ENCODE peak calls at places on chromosomes 7 and 10, in nine cellular contexts. One of them, this sample, is unnamed. For H3K27me3 and H3K4me1, the result is how much of the 10 kb centered on the place peaks cover.

GRCh38 chr7:114554781-114555537 is 140.3 kb downstream of the FOXP2 start:
- DNase-seq in PC-3: peak
- DNase-seq in heart left ventricle: no peak
- DNase-seq in CD8-positive, alpha-beta memory T cell: no peak
- DNase-seq in hepatocyte: no peak
- DNase-seq in right cardiac atrium: no peak
- DNase-seq in HepG2: no peak
- DNase-seq in aorta: no peak
- DNase-seq in uterus: no peak
- DNase-seq in this sample: peak

GRCh38 chr10:19958787-19959186 is 142.6 kb downstream of the PLXDC2 start:
- DNase-seq in hepatocyte: no peak
- DNase-seq in aorta: no peak
- DNase-seq in uterus: no peak
- DNase-seq in right cardiac atrium: no peak
- DNase-seq in CD8-positive, alpha-beta memory T cell: no peak
- DNase-seq in PC-3: no peak
- DNase-seq in HepG2: no peak
- DNase-seq in heart left ventricle: no peak
- DNase-seq in this sample: no peak

GRCh38 chr7:43674559-43675436 is 54.5 kb downstream of the COA1 start:
- DNase-seq in aorta: no peak
- DNase-seq in PC-3: peak
- DNase-seq in heart left ventricle: no peak
- DNase-seq in hepatocyte: peak
- DNase-seq in uterus: no peak
- DNase-seq in CD8-positive, alpha-beta memory T cell: no peak
- DNase-seq in right cardiac atrium: no peak
- DNase-seq in HepG2: peak
- DNase-seq in this sample: no peak

GRCh38 chr10:58951750-58952149 is 224.7 kb upstream of the PHYHIPL start:
- DNase-seq in HepG2: no peak
- DNase-seq in hepatocyte: peak
- DNase-seq in aorta: no peak
- DNase-seq in uterus: no peak
- DNase-seq in PC-3: peak
- DNase-seq in CD8-positive, alpha-beta memory T cell: no peak
- DNase-seq in right cardiac atrium: no peak
- DNase-seq in heart left ventricle: no peak
- DNase-seq in this sample: no peak

GRCh38 chr10:131803863-131804425 is 96.9 kb upstream of the PPP2R2D start:
- DNase-seq in HepG2: no peak
- DNase-seq in right cardiac atrium: no peak
- DNase-seq in aorta: no peak
- DNase-seq in hepatocyte: peak
- DNase-seq in CD8-positive, alpha-beta memory T cell: no peak
- DNase-seq in uterus: no peak
- DNase-seq in heart left ventricle: no peak
- DNase-seq in PC-3: no peak
- DNase-seq in this sample: no peak

GRCh38 chr7:134565643-134566136 is 16.8 kb downstream of the AKR1B15 start:
- DNase-seq in aorta: peak
- DNase-seq in CD8-positive, alpha-beta memory T cell: no peak
- DNase-seq in HepG2: no peak
- DNase-seq in hepatocyte: peak
- DNase-seq in uterus: no peak
- DNase-seq in PC-3: peak
- DNase-seq in right cardiac atrium: peak
- DNase-seq in heart left ventricle: no peak
- DNase-seq in this sample: no peak

GRCh38 chr7:31134246-31135188 is 82.4 kb downstream of the ADCYAP1R1 start:
- DNase-seq in uterus: peak
- DNase-seq in CD8-positive, alpha-beta memory T cell: peak
- DNase-seq in PC-3: peak
- DNase-seq in right cardiac atrium: peak
- DNase-seq in hepatocyte: peak
- DNase-seq in aorta: peak
- DNase-seq in heart left ventricle: peak
- DNase-seq in HepG2: peak
- DNase-seq in this sample: peak

GRCh38 chr7:87624628-87625027 is 3.6 kb upstream of the RUNDC3B start:
- DNase-seq in aorta: no peak
- DNase-seq in right cardiac atrium: no peak
- DNase-seq in CD8-positive, alpha-beta memory T cell: no peak
- DNase-seq in uterus: no peak
- DNase-seq in HepG2: no peak
- DNase-seq in heart left ventricle: no peak
- DNase-seq in hepatocyte: no peak
- DNase-seq in PC-3: no peak
- DNase-seq in this sample: no peak

GRCh38 chr10:48470115-48470892 is 134.6 kb downstream of the ARHGAP22 start:
- DNase-seq in heart left ventricle: peak
- DNase-seq in aorta: no peak
- DNase-seq in uterus: no peak
- DNase-seq in CD8-positive, alpha-beta memory T cell: no peak
- DNase-seq in right cardiac atrium: no peak
- DNase-seq in HepG2: no peak
- DNase-seq in hepatocyte: peak
- DNase-seq in PC-3: no peak
- DNase-seq in this sample: peak

GRCh38 chr7:101172005-101172853 is 6.9 kb upstream of the VGF start:
- DNase-seq in uterus: no peak
- DNase-seq in CD8-positive, alpha-beta memory T cell: no peak
- DNase-seq in aorta: no peak
- DNase-seq in PC-3: no peak
- DNase-seq in hepatocyte: no peak
- DNase-seq in heart left ventricle: no peak
- DNase-seq in right cardiac atrium: no peak
- DNase-seq in HepG2: no peak
- DNase-seq in this sample: no peak

GRCh38 chr10:71431945-71432905 is 35.5 kb downstream of the CDH23 start:
- DNase-seq in uterus: no peak
- DNase-seq in PC-3: no peak
- DNase-seq in heart left ventricle: no peak
- DNase-seq in hepatocyte: no peak
- DNase-seq in CD8-positive, alpha-beta memory T cell: no peak
- DNase-seq in right cardiac atrium: no peak
- DNase-seq in aorta: no peak
- DNase-seq in HepG2: no peak
- DNase-seq in this sample: no peak

GRCh38 chr10:78758176-78758575 is 310.6 kb upstream of the ZMIZ1 start:
- DNase-seq in heart left ventricle: no peak
- DNase-seq in CD8-positive, alpha-beta memory T cell: no peak
- DNase-seq in PC-3: no peak
- DNase-seq in HepG2: no peak
- DNase-seq in aorta: no peak
- DNase-seq in hepatocyte: no peak
- DNase-seq in right cardiac atrium: no peak
- DNase-seq in uterus: no peak
- DNase-seq in this sample: no peak

GRCh38 chr10:130982802-130983201 is 328.7 kb downstream of the TCERG1L start:
- DNase-seq in CD8-positive, alpha-beta memory T cell: no peak
- DNase-seq in uterus: no peak
- DNase-seq in right cardiac atrium: no peak
- DNase-seq in aorta: no peak
- DNase-seq in hepatocyte: no peak
- DNase-seq in PC-3: no peak
- DNase-seq in heart left ventricle: no peak
- DNase-seq in HepG2: no peak
- DNase-seq in this sample: no peak

GRCh38 chr10:67695555-67695954 is 440 bp downstream of the CTNNA3 start:
- DNase-seq in hepatocyte: no peak
- DNase-seq in HepG2: no peak
- DNase-seq in CD8-positive, alpha-beta memory T cell: no peak
- DNase-seq in right cardiac atrium: no peak
- DNase-seq in heart left ventricle: peak
- DNase-seq in uterus: no peak
- DNase-seq in PC-3: no peak
- DNase-seq in aorta: no peak
- DNase-seq in this sample: peak

GRCh38 chr7:123122951-123123350 is 76.8 kb downstream of the SLC13A1 start:
- DNase-seq in PC-3: no peak
- DNase-seq in CD8-positive, alpha-beta memory T cell: no peak
- DNase-seq in HepG2: no peak
- DNase-seq in right cardiac atrium: no peak
- DNase-seq in heart left ventricle: no peak
- DNase-seq in aorta: no peak
- DNase-seq in uterus: no peak
- DNase-seq in hepatocyte: no peak
- DNase-seq in this sample: no peak

GRCh38 chr10:132330486-132330833 is 1.5 kb upstream of the LRRC27 start:
- DNase-seq in aorta: no peak
- DNase-seq in HepG2: no peak
- DNase-seq in right cardiac atrium: no peak
- DNase-seq in CD8-positive, alpha-beta memory T cell: no peak
- DNase-seq in heart left ventricle: no peak
- DNase-seq in uterus: no peak
- DNase-seq in hepatocyte: no peak
- DNase-seq in PC-3: no peak
- DNase-seq in this sample: no peak

GRCh38 chr7:155490697-155491628 is 33.0 kb downstream of the EN2 start:
- DNase-seq in hepatocyte: no peak
- DNase-seq in aorta: peak
- DNase-seq in PC-3: no peak
- DNase-seq in HepG2: no peak
- DNase-seq in heart left ventricle: peak
- DNase-seq in right cardiac atrium: peak
- DNase-seq in CD8-positive, alpha-beta memory T cell: no peak
- DNase-seq in uterus: peak
- DNase-seq in this sample: no peak

DNA sequence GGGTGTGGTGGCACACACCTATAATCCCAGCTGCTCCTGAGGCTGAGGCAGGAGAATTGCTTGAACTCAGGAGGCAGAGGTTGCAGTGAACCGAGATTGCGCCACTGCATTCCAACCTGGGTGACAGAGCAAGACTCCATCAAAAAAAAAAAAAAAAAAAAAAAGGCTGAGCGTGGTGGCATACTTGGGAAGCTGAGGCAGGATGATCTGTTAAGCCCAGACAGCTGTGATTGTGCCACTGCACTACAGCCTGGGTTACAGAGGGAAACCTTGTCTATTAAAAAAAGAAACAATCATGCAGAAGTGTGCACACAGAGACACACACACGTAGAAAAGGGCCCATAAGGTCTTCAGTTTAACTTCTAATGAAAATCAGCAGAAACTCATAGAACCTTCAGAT is 150.6 kb downstream of the TPST1 start:
- DNase-seq in right cardiac atrium: no peak
- DNase-seq in HepG2: no peak
- DNase-seq in aorta: no peak
- DNase-seq in hepatocyte: no peak
- DNase-seq in uterus: no peak
- DNase-seq in CD8-positive, alpha-beta memory T cell: no peak
- DNase-seq in PC-3: no peak
- DNase-seq in heart left ventricle: no peak
- DNase-seq in this sample: no peak
- H3K27me3 ChIP-seq in right cardiac atrium: under half
- H3K27me3 ChIP-seq in HepG2: under half
- H3K27me3 ChIP-seq in aorta: under half
- H3K27me3 ChIP-seq in hepatocyte: under half
- H3K27me3 ChIP-seq in uterus: under half
- H3K27me3 ChIP-seq in CD8-positive, alpha-beta memory T cell: under half
- H3K27me3 ChIP-seq in PC-3: under half
- H3K27me3 ChIP-seq in heart left ventricle: under half
- H3K27me3 ChIP-seq in this sample: under half

GRCh38 chr10:30813872-30814471 is 184.4 kb upstream of the LYZL2 start:
- DNase-seq in aorta: no peak
- DNase-seq in hepatocyte: peak
- DNase-seq in PC-3: peak
- DNase-seq in right cardiac atrium: no peak
- DNase-seq in HepG2: no peak
- DNase-seq in heart left ventricle: no peak
- DNase-seq in uterus: no peak
- DNase-seq in CD8-positive, alpha-beta memory T cell: no peak
- DNase-seq in this sample: no peak
- H3K4me1 ChIP-seq in aorta: under half
- H3K4me1 ChIP-seq in hepatocyte: under half
- H3K4me1 ChIP-seq in PC-3: under half
- H3K4me1 ChIP-seq in right cardiac atrium: under half
- H3K4me1 ChIP-seq in HepG2: under half
- H3K4me1 ChIP-seq in heart left ventricle: under half
- H3K4me1 ChIP-seq in uterus: under half
- H3K4me1 ChIP-seq in CD8-positive, alpha-beta memory T cell: under half
- H3K4me1 ChIP-seq in this sample: under half

GRCh38 chr7:68073701-68074100 is 1077.1 kb downstream of the TYW1 start:
- DNase-seq in CD8-positive, alpha-beta memory T cell: no peak
- DNase-seq in hepatocyte: no peak
- DNase-seq in heart left ventricle: no peak
- DNase-seq in right cardiac atrium: no peak
- DNase-seq in uterus: no peak
- DNase-seq in HepG2: no peak
- DNase-seq in aorta: no peak
- DNase-seq in PC-3: no peak
- DNase-seq in this sample: no peak

GRCh38 chr7:68074242-68074641 is 1077.6 kb downstream of the TYW1 start:
- DNase-seq in uterus: no peak
- DNase-seq in right cardiac atrium: no peak
- DNase-seq in heart left ventricle: no peak
- DNase-seq in PC-3: no peak
- DNase-seq in aorta: no peak
- DNase-seq in HepG2: no peak
- DNase-seq in hepatocyte: no peak
- DNase-seq in CD8-positive, alpha-beta memory T cell: no peak
- DNase-seq in this sample: no peak

DNA sequence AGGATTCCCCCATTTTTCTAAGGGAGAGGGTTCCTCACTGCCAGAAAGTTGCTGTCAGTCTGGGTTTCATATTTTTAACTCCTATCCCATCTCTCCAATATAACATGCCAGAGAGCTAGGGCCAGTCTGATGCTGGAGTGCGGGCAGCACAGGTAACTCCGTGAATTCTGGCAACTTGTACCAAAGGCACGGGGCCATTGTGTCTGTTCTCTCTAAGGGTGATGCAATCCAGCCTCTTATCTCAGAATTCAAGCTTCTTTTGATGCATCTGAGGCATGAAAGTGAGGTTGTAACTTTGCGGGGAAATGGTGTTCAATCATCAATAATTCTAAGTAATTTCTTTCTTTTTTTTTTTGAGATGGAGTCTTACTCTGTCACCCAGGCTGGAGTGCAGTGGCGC is 1074.4 kb downstream of the TYW1 start:
- DNase-seq in hepatocyte: no peak
- DNase-seq in PC-3: no peak
- DNase-seq in aorta: no peak
- DNase-seq in CD8-positive, alpha-beta memory T cell: no peak
- DNase-seq in right cardiac atrium: no peak
- DNase-seq in HepG2: no peak
- DNase-seq in heart left ventricle: no peak
- DNase-seq in uterus: no peak
- DNase-seq in this sample: no peak
- H3K4me3 ChIP-seq in hepatocyte: no peak
- H3K4me3 ChIP-seq in PC-3: no peak
- H3K4me3 ChIP-seq in aorta: no peak
- H3K4me3 ChIP-seq in CD8-positive, alpha-beta memory T cell: no peak
- H3K4me3 ChIP-seq in right cardiac atrium: no peak
- H3K4me3 ChIP-seq in HepG2: no peak
- H3K4me3 ChIP-seq in heart left ventricle: no peak
- H3K4me3 ChIP-seq in uterus: no peak
- H3K4me3 ChIP-seq in this sample: no peak

GRCh38 chr7:35261041-35261440 is 7.1 kb upstream of the TBX20 start:
- DNase-seq in aorta: no peak
- DNase-seq in hepatocyte: no peak
- DNase-seq in right cardiac atrium: peak
- DNase-seq in uterus: no peak
- DNase-seq in CD8-positive, alpha-beta memory T cell: no peak
- DNase-seq in heart left ventricle: no peak
- DNase-seq in HepG2: no peak
- DNase-seq in PC-3: no peak
- DNase-seq in this sample: no peak
- H3K27me3 ChIP-seq in aorta: under half
- H3K27me3 ChIP-seq in hepatocyte: half or more
- H3K27me3 ChIP-seq in right cardiac atrium: under half
- H3K27me3 ChIP-seq in uterus: half or more
- H3K27me3 ChIP-seq in CD8-positive, alpha-beta memory T cell: under half
- H3K27me3 ChIP-seq in heart left ventricle: under half
- H3K27me3 ChIP-seq in HepG2: under half
- H3K27me3 ChIP-seq in PC-3: under half
- H3K27me3 ChIP-seq in this sample: under half

This sample was measured in SJCRH30.